ENCODE peak calls at places on chromosomes 11 and 22, in four cellular contexts. J is IMR-90, Q is trophoblast cell, X is neuronal stem cell. E is an unnamed sample.

GRCh38 chr22:35740616-35741015 is 22.9 kb downstream of the APOL5 start:
- DNase-seq in J (no peak), Q (no peak), X (no peak), E (no peak)

GRCh38 chr11:16154715-16155396 is 201.5 kb downstream of the SOX6 start:
- DNase-seq in J (no peak), Q (peak), X (no peak), E (no peak)

GRCh38 chr11:1302461-1303073 is 6.9 kb downstream of the TOLLIP start:
- DNase-seq in J (no peak), Q (no peak), X (no peak), E (peak)

GRCh38 chr11:122731500-122731913 is 76.0 kb downstream of the UBASH3B start:
- DNase-seq in J (peak), Q (peak), X (no peak), E (no peak)

GRCh38 chr11:420911-421321 is 6.1 kb upstream of the SIGIRR start:
- DNase-seq in J (no peak), Q (no peak), X (no peak), E (no peak)

GRCh38 chr11:27998552-27998951 is 109.4 kb downstream of the KIF18A start:
- DNase-seq in J (no peak), Q (no peak), X (no peak), E (no peak)

GRCh38 chr22:27930246-27931060 is 11.4 kb upstream of the PITPNB start:
- DNase-seq in J (peak), Q (peak), X (no peak), E (no peak)

GRCh38 chr11:125110996-125111340 is 458 bp downstream of the TMEM218 start:
- DNase-seq in J (no peak), Q (no peak), X (no peak), E (no peak)

GRCh38 chr22:46580940-46581579 is 39.1 kb upstream of the GRAMD4 start:
- DNase-seq in J (no peak), Q (no peak), X (no peak), E (no peak)

GRCh38 chr22:35150163-35151107 is 84.5 kb downstream of the ISX start:
- DNase-seq in J (peak), Q (peak), X (peak), E (peak)

GRCh38 chr11:87295237-87295636 is 257.5 kb downstream of the TMEM135 start:
- DNase-seq in J (no peak), Q (no peak), X (no peak), E (no peak)

GRCh38 chr11:72779495-72780128 is 14.2 kb downstream of the STARD10 start:
- DNase-seq in J (no peak), Q (no peak), X (no peak), E (no peak)

GRCh38 chr22:45997077-45997774 is 20.3 kb upstream of the WNT7B start:
- DNase-seq in J (peak), Q (peak), X (no peak), E (peak)

GRCh38 chr11:64694821-64695365 is 28.1 kb downstream of the NRXN2 start:
- DNase-seq in J (no peak), Q (no peak), X (no peak), E (peak)

GRCh38 chr11:115141715-115142114 is 362.5 kb downstream of the CADM1 start:
- DNase-seq in J (no peak), Q (no peak), X (no peak), E (no peak)

GRCh38 chr11:130295657-130296056 is 19.1 kb downstream of the ZBTB44 start:
- DNase-seq in J (no peak), Q (no peak), X (no peak), E (peak)

GRCh38 chr11:6362185-6362867 is 27.9 kb upstream of the SMPD1 start:
- DNase-seq in J (no peak), Q (no peak), X (no peak), E (no peak)

GRCh38 chr11:132300283-132300682 is 929.9 kb downstream of the NTM start:
- DNase-seq in J (peak), Q (no peak), X (no peak), E (no peak)

GRCh38 chr11:68503281-68503687 is 42.7 kb downstream of the PPP6R3 start:
- DNase-seq in J (peak), Q (no peak), X (no peak), E (no peak)

GRCh38 chr11:85823816-85824215 is 12.9 kb upstream of the SYTL2 start:
- DNase-seq in J (peak), Q (no peak), X (no peak), E (no peak)

GRCh38 chr11:65165847-65166317 is 4.2 kb upstream of the SPDYC start:
- DNase-seq in J (no peak), Q (no peak), X (no peak), E (no peak)

GRCh38 chr22:46835288-46835687 is 72.8 kb downstream of the TBC1D22A start:
- DNase-seq in J (no peak), Q (no peak), X (no peak), E (no peak)

GRCh38 chr11:14443642-14444041 is 56.0 kb downstream of the COPB1 start:
- DNase-seq in J (peak), Q (no peak), X (no peak), E (no peak)

GRCh38 chr11:71437399-71437798 is 10.8 kb downstream of the DHCR7 start:
- DNase-seq in J (no peak), Q (no peak), X (no peak), E (no peak)

GRCh38 chr11:134754823-134755198 is 342.8 kb upstream of the B3GAT1 start:
- DNase-seq in J (no peak), Q (no peak), X (no peak), E (no peak)

GRCh38 chr11:6152126-6152525 is 18.0 kb downstream of the OR52B2 start:
- DNase-seq in J (no peak), Q (peak), X (no peak), E (no peak)

GRCh38 chr11:2263012-2263565 is 7.3 kb downstream of the ASCL2 start:
- DNase-seq in J (no peak), Q (no peak), X (no peak), E (no peak)

GRCh38 chr22:39349967-39350802 is at the start of gene SYNGR1:
- DNase-seq in J (no peak), Q (no peak), X (peak), E (no peak)

GRCh38 chr11:72227316-72228228 is 3.0 kb downstream of the INPPL1 start:
- DNase-seq in J (peak), Q (peak), X (no peak), E (peak)

DNA sequence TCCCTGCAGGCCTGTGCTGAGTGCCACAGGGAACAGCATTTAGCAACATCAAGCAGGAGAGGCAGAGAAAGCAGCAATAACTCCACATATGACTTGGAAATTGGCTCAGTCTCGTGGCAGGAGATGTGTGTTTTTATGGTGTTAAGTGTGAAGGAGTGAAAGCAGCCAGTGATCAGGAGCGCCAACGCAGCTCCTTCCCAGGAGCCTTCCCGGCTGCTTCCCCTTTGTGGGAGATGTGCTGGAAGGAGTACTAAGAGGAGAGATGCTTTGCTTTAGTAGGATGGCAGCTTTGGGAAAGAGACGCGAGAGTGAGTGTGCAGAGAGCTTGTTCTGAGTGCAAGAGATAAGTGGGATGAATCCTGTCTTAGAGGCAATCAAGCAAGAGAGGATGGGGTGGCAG is 54.7 kb upstream of the KIRREL3 start:
- DNase-seq in J (no peak), Q (no peak), X (no peak), E (no peak)
- H2AFZ ChIP-seq in J (no peak), Q (no peak), X (no peak), E (no peak)

DNA sequence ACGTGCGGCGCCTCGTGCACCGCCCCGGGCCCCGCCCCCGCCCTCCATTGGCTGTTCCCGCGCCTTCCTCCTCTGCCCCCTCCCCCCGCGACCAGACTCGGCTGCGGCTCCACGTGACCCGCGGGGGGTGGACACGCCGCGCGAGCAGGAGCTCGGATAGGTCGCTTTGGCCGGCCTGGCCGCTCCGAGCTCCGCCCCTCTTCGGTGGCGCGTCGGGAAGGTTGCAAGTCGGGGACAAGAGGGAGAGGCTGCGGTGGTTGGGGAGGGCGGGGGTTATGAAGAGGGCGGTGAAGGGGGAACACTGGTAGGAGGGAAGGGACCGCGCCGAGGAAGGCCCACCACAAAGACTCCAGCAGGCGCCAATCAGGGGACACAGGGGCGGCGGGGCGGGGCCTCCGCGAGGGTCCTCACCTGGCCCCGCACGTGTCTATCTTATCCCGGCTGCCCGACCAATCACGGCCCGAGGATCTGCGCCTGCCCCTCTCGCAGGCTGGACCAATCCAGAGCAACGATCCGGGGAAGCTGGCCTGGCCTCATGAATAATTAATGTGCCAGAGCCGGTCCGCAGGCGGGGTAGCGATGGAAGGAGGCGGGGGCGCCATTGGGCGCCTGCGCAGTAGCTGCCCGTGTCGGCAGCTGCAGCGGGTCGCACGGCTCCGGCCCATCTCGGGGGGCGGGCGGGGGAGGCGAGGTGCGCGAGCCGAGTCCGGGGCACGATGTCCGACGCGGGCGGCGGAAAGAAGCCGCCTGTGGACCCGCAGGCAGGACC is at the start of gene TEF:
- DNase-seq in J (peak), Q (peak), X (peak), E (peak)
- H4K8ac ChIP-seq in J (peak), Q (peak), X (no peak), E (no peak)

GRCh38 chr11:46236918-46237247 is 40.6 kb upstream of the CREB3L1 start:
- DNase-seq in J (no peak), Q (no peak), X (no peak), E (no peak)
- H2AFZ ChIP-seq in J (peak), Q (peak), X (peak), E (no peak)

DNA sequence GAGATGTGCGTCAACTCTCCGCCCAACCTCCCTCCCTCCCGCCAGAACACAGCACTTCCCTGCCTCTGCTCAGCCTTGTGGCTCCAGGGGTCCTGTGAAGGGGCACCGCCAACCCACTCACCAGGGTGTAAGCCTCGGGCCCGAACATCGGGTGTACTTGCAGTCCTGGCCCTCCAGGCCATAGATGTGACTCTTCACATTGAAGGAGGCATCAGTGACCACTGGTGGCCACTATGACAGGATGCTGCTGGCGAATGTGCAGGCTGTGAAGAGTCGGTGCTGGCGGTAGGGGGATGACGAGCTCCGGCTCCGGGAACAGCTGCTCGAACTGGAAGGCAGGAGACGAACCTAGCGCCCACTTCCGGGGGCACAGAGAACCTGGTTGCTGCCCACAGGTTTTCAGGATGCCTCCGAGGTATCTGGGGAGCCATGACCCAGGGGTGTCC is 97.4 kb downstream of the MED15 start:
- DNase-seq in J (no peak), Q (peak), X (no peak), E (peak)
- H4K8ac ChIP-seq in J (no peak), Q (no peak), X (no peak), E (no peak)

GRCh38 chr11:69643646-69644045 is 2.7 kb downstream of the CCND1 start:
- DNase-seq in J (no peak), Q (no peak), X (no peak), E (no peak)
- H2AFZ ChIP-seq in J (peak), Q (no peak), X (peak), E (no peak)

DNA sequence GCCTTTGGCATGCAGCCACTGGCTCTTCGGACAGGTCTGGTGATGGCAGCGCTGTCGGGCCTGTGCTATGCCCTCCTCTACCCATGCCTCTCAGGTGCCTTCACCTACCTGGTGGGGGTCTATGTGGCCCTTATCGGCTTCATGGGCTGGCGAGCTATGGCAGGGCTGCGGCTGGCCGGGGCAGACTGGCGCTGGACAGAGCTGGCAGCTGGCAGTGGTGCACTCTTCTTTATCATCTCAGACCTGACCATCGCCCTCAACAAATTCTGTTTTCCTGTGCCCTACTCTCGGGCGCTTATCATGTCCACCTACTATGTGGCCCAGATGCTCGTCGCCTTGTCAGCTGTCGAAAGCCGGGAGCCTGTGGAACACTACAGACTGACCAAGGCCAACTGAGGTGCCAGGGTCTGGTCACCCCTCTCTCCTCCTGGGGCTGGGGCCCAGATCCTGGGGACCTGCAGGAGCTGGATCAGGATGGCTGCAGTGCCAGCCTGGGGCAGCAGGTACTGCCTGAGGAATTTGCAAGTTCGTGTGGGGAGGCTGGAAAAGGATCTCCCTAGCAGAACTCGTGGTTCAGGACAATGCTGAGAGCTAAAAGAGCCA is 3.1 kb downstream of the TMEM86A start:
- DNase-seq in J (no peak), Q (no peak), X (no peak), E (no peak)
- H4K8ac ChIP-seq in J (no peak), Q (no peak), X (no peak), E (no peak)

GRCh38 chr11:35096737-35097136 is 42.2 kb upstream of the CD44 start:
- DNase-seq in J (no peak), Q (no peak), X (no peak), E (no peak)

GRCh38 chr11:35098850-35099249 is 40.1 kb upstream of the CD44 start:
- DNase-seq in J (no peak), Q (no peak), X (no peak), E (no peak)

GRCh38 chr11:35097814-35098213 is 41.2 kb upstream of the CD44 start:
- DNase-seq in J (no peak), Q (no peak), X (no peak), E (no peak)

GRCh38 chr11:35101223-35101622 is 37.7 kb upstream of the CD44 start:
- DNase-seq in J (no peak), Q (no peak), X (no peak), E (no peak)

DNA sequence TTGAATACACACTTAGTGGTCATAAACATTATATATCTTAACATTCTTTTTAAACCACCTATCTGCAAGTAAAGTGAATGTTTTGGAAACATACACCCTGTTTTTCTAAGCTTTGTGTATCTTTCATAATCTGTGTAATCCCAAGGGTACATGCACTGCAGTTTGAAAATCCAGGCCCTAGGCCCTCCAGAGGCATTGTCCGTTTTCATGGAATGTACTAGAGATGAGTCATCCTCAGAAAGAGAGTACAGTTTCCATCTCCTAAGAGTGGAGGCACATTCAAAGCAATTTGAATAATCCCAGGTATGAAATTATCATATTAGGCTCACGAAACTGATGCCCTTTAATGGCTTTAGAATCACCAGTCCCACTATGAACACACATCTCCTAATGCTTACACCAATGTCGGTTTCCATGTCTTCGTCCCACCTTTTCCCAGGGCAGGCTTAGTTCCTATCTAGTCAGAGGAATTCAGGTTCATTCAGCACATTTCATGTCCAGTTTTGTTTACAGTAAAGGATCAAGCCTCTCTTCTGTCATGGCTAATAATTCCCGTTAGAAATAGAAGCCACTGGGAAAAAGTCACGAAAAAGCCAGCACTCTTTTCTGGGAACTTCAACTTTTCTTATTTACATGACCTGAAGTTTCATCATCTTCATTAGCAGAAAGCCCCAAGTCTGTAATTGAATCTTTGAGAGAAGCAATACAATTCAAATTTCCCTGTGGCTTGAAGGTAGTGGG is 39.5 kb upstream of the CD44 start:
- DNase-seq in J (peak), Q (peak), X (no peak), E (no peak)
- H2AFZ ChIP-seq in J (no peak), Q (no peak), X (no peak), E (no peak)

DNA sequence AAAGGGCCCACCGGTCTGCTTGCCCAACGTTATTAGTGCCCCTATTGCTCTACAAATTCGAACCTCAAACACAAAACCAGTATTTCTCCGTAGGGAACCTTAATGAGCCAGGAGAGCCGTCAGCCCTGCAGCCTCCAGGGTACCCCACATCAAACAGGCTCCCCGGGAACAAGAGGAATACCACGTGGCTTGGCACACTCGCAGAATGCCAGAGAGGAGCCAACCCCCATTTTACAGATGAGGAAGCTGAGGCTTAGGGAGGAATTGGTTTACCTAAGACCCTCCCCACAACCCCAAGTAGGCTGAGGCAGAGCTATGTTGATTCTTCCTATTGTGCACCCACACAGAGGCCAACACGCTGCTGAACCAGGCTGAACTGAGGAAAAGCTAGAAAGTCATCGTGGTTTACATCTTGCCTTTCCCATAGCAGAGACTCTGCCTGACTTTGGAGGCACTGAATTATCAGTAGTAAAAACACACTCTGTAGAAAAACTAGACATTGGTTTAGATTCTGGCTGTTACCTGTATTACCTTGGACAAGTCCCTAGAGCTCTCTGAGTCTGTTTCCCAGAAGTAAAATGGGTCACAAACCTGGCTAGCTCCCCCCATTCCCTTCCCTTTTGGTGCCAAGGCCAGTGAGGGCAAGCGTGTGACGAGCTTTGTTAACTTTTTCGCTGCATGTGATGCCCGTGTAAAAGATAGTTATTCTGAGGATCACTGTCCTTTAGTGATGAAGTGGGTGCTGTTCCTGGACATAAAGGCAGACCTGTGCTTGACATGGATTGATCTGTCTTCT is 808 bp downstream of the TKFC start:
- DNase-seq in J (no peak), Q (no peak), X (no peak), E (no peak)
- H4K8ac ChIP-seq in J (peak), Q (peak), X (peak), E (no peak)